ENCODE peak calls at places on chromosomes 3 and 15, in six cellular contexts. B is cardiac muscle cell, J is AG04450, W is WERI-Rb-1, X is fibroblast of the aortic adventitia, K is lower leg skin. H is an unnamed sample.

GRCh38 chr15:36579792-36580431 is 486 bp downstream of the CDIN1 start:
- DNase-seq in B (no peak), J (no peak), W (no peak), X (no peak), K (no peak), H (no peak)

GRCh38 chr3:194686414-194686815 is 732 bp downstream of the FAM43A start:
- DNase-seq in B (no peak), J (no peak), W (no peak), X (no peak), K (no peak), H (no peak)

GRCh38 chr3:169348981-169349942 is 314.2 kb downstream of the MECOM start:
- DNase-seq in B (peak; percentile 34), J (no peak), W (no peak), X (peak; percentile 57), K (no peak), H (no peak)

GRCh38 chr15:59550520-59550919 is 61.1 kb upstream of the GCNT3 start:
- DNase-seq in B (no peak), J (no peak), W (no peak), X (no peak), K (no peak), H (no peak)

GRCh38 chr3:25156526-25157075 is 271.5 kb upstream of the RARB start:
- DNase-seq in B (peak; percentile 80), J (no peak), W (no peak), X (peak; percentile 49), K (no peak), H (no peak)

GRCh38 chr3:178703268-178703975 is 167.2 kb downstream of the KCNMB2 start:
- DNase-seq in B (peak; percentile 18), J (peak; percentile 91), W (no peak), X (no peak), K (no peak), H (no peak)

GRCh38 chr3:73094127-73094526 is 32.7 kb downstream of the EBLN2 start:
- DNase-seq in B (no peak), J (no peak), W (no peak), X (no peak), K (no peak), H (no peak)

GRCh38 chr15:47727676-47728075 is 10.4 kb downstream of the SEMA6D start:
- DNase-seq in B (no peak), J (no peak), W (no peak), X (no peak), K (no peak), H (no peak)

GRCh38 chr3:162134571-162134970 is 638.0 kb downstream of the OTOL1 start:
- DNase-seq in B (no peak), J (no peak), W (no peak), X (no peak), K (no peak), H (no peak)

GRCh38 chr3:177626014-177626413 is 428.7 kb upstream of the TBL1XR1 start:
- DNase-seq in B (peak; percentile 40), J (no peak), W (no peak), X (peak; percentile 53), K (no peak), H (no peak)

GRCh38 chr3:50323092-50323600 is 601 bp upstream of the HYAL2 start:
- DNase-seq in B (peak; percentile 34), J (no peak), W (no peak), X (no peak), K (no peak), H (no peak)

GRCh38 chr3:147507638-147508286 is 98.6 kb downstream of the ZIC1 start:
- DNase-seq in B (peak; percentile 59), J (no peak), W (no peak), X (peak; percentile 14), K (no peak), H (no peak)
- TF ChIP-seq CTCF in B (no peak), J (no peak), W (no peak), X (no peak), K (no peak), H (no peak)

DNA sequence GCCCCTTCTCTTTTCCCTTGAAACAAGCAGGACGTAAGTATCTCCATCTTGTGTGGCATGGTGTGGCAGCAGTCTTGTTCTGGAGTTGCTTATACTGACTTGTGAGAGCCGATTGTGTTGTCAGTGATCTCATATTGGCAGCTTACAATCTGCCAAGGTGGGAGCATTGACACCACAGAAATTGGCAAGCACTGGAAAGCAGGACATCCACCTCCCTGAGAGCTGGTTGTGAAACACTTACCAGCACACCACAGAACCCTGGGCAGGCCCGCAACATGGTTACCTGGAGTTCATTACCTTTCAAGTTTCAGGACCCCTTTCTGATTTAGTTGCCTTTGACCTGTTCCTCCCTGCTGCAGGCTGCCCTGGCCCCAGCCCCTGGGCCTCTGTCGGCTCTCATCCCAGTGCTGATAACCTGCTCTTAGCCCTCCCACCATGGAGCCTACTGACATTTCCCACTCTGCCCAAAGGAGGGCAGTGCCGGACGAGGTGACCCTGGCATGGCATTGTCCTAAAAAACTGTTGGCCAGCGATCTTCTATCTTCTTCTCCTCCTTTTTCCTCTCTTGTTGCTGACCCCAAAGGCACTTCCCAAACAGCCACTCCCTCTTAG is 10.6 kb upstream of the ATP2B2 start:
- DNase-seq in B (no peak), J (no peak), W (no peak), X (no peak), K (peak; percentile 78), H (no peak)
- TF ChIP-seq CTCF in B (no peak), J (no peak), W (peak; percentile 54), X (no peak), K (no peak), H (no peak)

DNA sequence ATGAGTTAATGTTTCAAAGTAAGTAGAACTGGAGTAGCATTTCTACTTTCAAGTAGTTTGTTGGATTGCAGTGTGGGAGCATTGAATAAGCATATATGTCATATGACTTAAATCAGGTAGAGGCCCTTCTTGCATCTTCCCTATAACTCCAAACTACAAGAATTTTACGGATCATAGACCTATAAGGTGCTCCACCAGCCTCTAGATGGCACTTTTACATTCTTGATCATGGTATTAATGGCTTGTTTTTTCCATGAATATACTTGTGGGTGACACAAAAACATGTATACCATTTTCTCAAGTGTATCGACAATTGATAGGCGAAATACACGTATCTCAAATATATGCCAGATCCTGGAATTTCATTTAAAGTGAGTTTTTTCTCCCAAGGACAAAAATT is 311.1 kb downstream of the ZPLD1 start:
- DNase-seq in B (no peak), J (no peak), W (no peak), X (no peak), K (no peak), H (no peak)
- TF ChIP-seq CTCF in B (no peak), J (peak; percentile 17), W (no peak), X (no peak), K (no peak), H (no peak)

GRCh38 chr3:105845488-105845887 is 23.3 kb downstream of the CBLB start:
- DNase-seq in B (no peak), J (no peak), W (no peak), X (no peak), K (no peak), H (no peak)
- TF ChIP-seq CTCF in B (no peak), J (no peak), W (no peak), X (no peak), K (no peak), H (no peak)

H was measured in nephron progenitor cell.